ENCODE peak calls at places on chromosomes 12 and 14, in six cellular contexts. E is HL-60; W is stimulated activated CD8-positive, alpha-beta memory T cell treated with anti-CD3 and anti-CD28 coated beads, Interleukin-15, amount 100 ng/mL, for 1 hour; J is NCI-H1417; T is posterior vena cava; B is stimulated activated CD4-positive, alpha-beta T cell treated with anti-CD3 and anti-CD28 coated beads, TNF-alpha, amount 100 ng/mL, for 4 hours. C is an unnamed sample.

GRCh38 chr12:124754949-124755800 is 108.5 kb downstream of the SCARB1 start:
- DNase-seq in W (no peak), B (no peak), E (peak), T (peak), J (peak), C (no peak)

GRCh38 chr14:77457522-77458248 is at the start of the genes AHSA1 and VIPAS39:
- DNase-seq in J (peak), W (peak), T (peak), B (peak), E (peak), C (peak)

GRCh38 chr14:20712900-20713299 is 24.3 kb downstream of the ANG start:
- DNase-seq in B (no peak), W (no peak), J (no peak), E (no peak), T (no peak), C (no peak)

GRCh38 chr12:121124402-121125109 is 8.1 kb upstream of the P2RX7 start:
- DNase-seq in W (no peak), T (peak), E (no peak), J (no peak), B (no peak), C (no peak)

GRCh38 chr14:75442166-75442565 is 14.3 kb downstream of the JDP2 start:
- DNase-seq in J (no peak), T (no peak), W (no peak), E (no peak), B (no peak), C (no peak)

GRCh38 chr12:13273097-13273496 is 76.6 kb downstream of the EMP1 start:
- DNase-seq in T (no peak), W (no peak), E (no peak), J (no peak), B (no peak), C (no peak)

GRCh38 chr12:104249898-104250297 is 34.3 kb downstream of the TXNRD1 start:
- DNase-seq in T (no peak), J (no peak), B (no peak), E (no peak), W (no peak), C (no peak)

GRCh38 chr12:129186952-129187351 is 333.7 kb downstream of the GLT1D1 start:
- DNase-seq in J (no peak), W (no peak), B (no peak), T (no peak), E (no peak), C (no peak)

GRCh38 chr12:9794484-9795063 is 32.7 kb upstream of the KLRF1 start:
- DNase-seq in E (no peak), J (no peak), T (no peak), B (no peak), W (no peak), C (no peak)

GRCh38 chr14:52463375-52463774 is 88.9 kb downstream of the TXNDC16 start:
- DNase-seq in E (no peak), J (no peak), B (no peak), T (no peak), W (no peak), C (no peak)